ENCODE peak calls at places on chromosomes 5 and 9, in four cellular contexts. One of them, this sample, is unnamed.

GRCh38 chr9:81984911-81985310 is 3.7 kb upstream of the SPATA31D1 start:
- DNase-seq in CD8-positive, alpha-beta T cell: no peak
- DNase-seq in naive thymus-derived CD4-positive, alpha-beta T cell: no peak
- DNase-seq in colonic mucosa: no peak
- DNase-seq in this sample: no peak

GRCh38 chr5:114206640-114207039 is 155.2 kb upstream of the KCNN2 start:
- DNase-seq in colonic mucosa: no peak
- DNase-seq in naive thymus-derived CD4-positive, alpha-beta T cell: no peak
- DNase-seq in CD8-positive, alpha-beta T cell: no peak
- DNase-seq in this sample: no peak

GRCh38 chr9:81083062-81083461 is 606.3 kb downstream of the TLE1 start:
- DNase-seq in naive thymus-derived CD4-positive, alpha-beta T cell: no peak
- DNase-seq in CD8-positive, alpha-beta T cell: no peak
- DNase-seq in colonic mucosa: no peak
- DNase-seq in this sample: no peak

GRCh38 chr5:43141211-43141610 is 20.5 kb downstream of the ZNF131 start:
- DNase-seq in CD8-positive, alpha-beta T cell: no peak
- DNase-seq in naive thymus-derived CD4-positive, alpha-beta T cell: no peak
- DNase-seq in colonic mucosa: no peak
- DNase-seq in this sample: no peak

GRCh38 chr5:138391859-138392386 is 39.4 kb downstream of the KDM3B start:
- DNase-seq in CD8-positive, alpha-beta T cell: no peak
- DNase-seq in colonic mucosa: no peak
- DNase-seq in naive thymus-derived CD4-positive, alpha-beta T cell: no peak
- DNase-seq in this sample: no peak

GRCh38 chr9:132201780-132202703 is 40.2 kb downstream of the NTNG2 start:
- DNase-seq in CD8-positive, alpha-beta T cell: no peak
- DNase-seq in naive thymus-derived CD4-positive, alpha-beta T cell: no peak
- DNase-seq in colonic mucosa: no peak
- DNase-seq in this sample: no peak

GRCh38 chr5:37495668-37496067 is 116.5 kb downstream of the WDR70 start:
- DNase-seq in naive thymus-derived CD4-positive, alpha-beta T cell: no peak
- DNase-seq in colonic mucosa: no peak
- DNase-seq in CD8-positive, alpha-beta T cell: no peak
- DNase-seq in this sample: no peak

GRCh38 chr9:111427186-111427585 is 57.0 kb downstream of the ECPAS start:
- DNase-seq in CD8-positive, alpha-beta T cell: no peak
- DNase-seq in colonic mucosa: no peak
- DNase-seq in naive thymus-derived CD4-positive, alpha-beta T cell: no peak
- DNase-seq in this sample: no peak

GRCh38 chr5:131682824-131683223 is 47.8 kb upstream of the RAPGEF6 start:
- DNase-seq in CD8-positive, alpha-beta T cell: no peak
- DNase-seq in naive thymus-derived CD4-positive, alpha-beta T cell: no peak
- DNase-seq in colonic mucosa: no peak
- DNase-seq in this sample: no peak

GRCh38 chr9:121752929-121753328 is 101.5 kb downstream of the DAB2IP start:
- DNase-seq in CD8-positive, alpha-beta T cell: no peak
- DNase-seq in colonic mucosa: no peak
- DNase-seq in naive thymus-derived CD4-positive, alpha-beta T cell: no peak
- DNase-seq in this sample: no peak

GRCh38 chr9:121750259-121750714 is 98.9 kb downstream of the DAB2IP start:
- DNase-seq in naive thymus-derived CD4-positive, alpha-beta T cell: no peak
- DNase-seq in CD8-positive, alpha-beta T cell: no peak
- DNase-seq in colonic mucosa: no peak
- DNase-seq in this sample: no peak

GRCh38 chr9:121753802-121754654 is 102.6 kb downstream of the DAB2IP start:
- DNase-seq in CD8-positive, alpha-beta T cell: no peak
- DNase-seq in naive thymus-derived CD4-positive, alpha-beta T cell: no peak
- DNase-seq in colonic mucosa: no peak
- DNase-seq in this sample: no peak

GRCh38 chr9:121750715-121751623 is 99.5 kb downstream of the DAB2IP start:
- DNase-seq in colonic mucosa: no peak
- DNase-seq in CD8-positive, alpha-beta T cell: no peak
- DNase-seq in naive thymus-derived CD4-positive, alpha-beta T cell: no peak
- DNase-seq in this sample: no peak

DNA sequence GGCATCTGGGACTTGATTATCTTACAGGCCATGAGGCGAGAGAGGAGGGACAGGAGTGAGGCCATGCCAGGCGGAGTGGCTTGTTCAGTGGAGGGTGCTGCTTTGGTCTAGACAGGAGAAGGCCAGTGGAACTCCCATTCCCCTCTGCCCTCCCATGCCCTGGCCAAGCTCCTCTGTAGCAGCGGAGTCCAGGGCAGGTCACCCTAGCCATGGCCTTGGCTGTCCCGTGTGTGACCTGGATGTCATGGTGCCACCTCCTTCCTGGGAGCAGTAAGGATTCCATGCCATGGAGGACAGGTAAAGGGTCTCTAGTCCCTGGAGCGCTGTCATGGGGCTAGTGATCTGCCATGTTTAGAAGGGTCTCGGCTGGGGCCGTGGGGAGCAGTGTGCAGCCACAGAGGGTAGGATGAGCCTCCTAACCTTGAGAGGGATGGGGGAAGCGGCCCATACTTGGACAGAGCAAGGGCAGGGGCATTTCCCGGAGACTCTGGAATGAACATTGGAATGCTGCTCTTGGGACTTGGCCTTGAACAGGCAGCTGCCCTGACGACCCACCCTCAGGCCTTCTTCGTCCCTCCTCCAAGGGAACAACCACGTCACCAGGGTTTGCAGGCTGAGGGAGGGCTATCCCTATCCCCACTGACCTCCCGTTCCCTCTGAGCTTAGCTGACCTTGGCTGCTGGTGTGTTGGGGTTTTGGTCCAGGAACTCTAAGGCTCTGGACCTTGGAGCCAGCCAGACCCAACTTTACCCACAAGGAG is 100.4 kb downstream of the DAB2IP start:
- DNase-seq in naive thymus-derived CD4-positive, alpha-beta T cell: no peak
- DNase-seq in colonic mucosa: no peak
- DNase-seq in CD8-positive, alpha-beta T cell: no peak
- DNase-seq in this sample: no peak
- H3K4me1 ChIP-seq in naive thymus-derived CD4-positive, alpha-beta T cell: peaks cover 10% of the 10 kb centered on the region
- H3K4me1 ChIP-seq in colonic mucosa: no peaks in the 10 kb centered on the region
- H3K4me1 ChIP-seq in CD8-positive, alpha-beta T cell: peaks cover 14% of the 10 kb centered on the region
- H3K4me1 ChIP-seq in this sample: no peaks in the 10 kb centered on the region

DNA sequence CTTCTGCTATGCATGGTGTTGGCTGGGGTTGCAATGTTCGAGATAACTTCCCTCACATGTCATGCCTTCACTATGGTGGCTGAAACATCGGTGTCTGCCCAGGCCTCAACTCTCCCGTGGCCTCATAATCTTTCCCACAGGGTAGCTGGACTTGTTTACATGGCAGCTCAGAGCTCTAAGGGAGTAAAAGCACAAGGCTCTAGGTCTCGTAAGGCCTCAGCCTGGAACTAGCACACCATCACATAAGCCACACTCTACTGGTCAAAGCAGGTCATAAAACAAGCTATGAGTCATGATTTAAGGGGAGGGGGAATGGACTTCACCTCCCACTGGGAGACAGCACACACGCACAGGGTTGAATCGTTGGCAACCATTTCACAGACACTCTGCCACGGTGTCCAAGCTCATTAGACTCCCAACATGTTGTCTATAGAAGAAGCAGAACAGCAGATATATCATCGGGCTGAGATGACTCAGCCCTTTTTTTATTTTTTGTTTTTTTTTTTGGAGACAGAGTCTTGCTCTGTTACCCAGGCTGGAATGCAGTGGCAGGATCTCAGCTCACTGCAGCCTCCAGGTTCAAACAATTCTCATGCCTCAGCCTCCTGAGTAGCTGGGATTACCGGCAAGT is 66.8 kb upstream of the IL17B start:
- DNase-seq in CD8-positive, alpha-beta T cell: no peak
- DNase-seq in naive thymus-derived CD4-positive, alpha-beta T cell: no peak
- DNase-seq in colonic mucosa: no peak
- DNase-seq in this sample: no peak
- H3K9me3 ChIP-seq in CD8-positive, alpha-beta T cell: no peaks in the 10 kb centered on the region
- H3K9me3 ChIP-seq in naive thymus-derived CD4-positive, alpha-beta T cell: no peaks in the 10 kb centered on the region
- H3K9me3 ChIP-seq in colonic mucosa: no peaks in the 10 kb centered on the region
- H3K9me3 ChIP-seq in this sample: no peaks in the 10 kb centered on the region

GRCh38 chr5:93570294-93571110 is 10.5 kb downstream of the NR2F1-AS1 start:
- DNase-seq in naive thymus-derived CD4-positive, alpha-beta T cell: no peak
- DNase-seq in colonic mucosa: no peak
- DNase-seq in CD8-positive, alpha-beta T cell: no peak
- DNase-seq in this sample: no peak
- H3K4me3 ChIP-seq in naive thymus-derived CD4-positive, alpha-beta T cell: peak overlapping the region; percentile 13
- H3K4me3 ChIP-seq in colonic mucosa: peak overlapping the region; percentile 9
- H3K4me3 ChIP-seq in CD8-positive, alpha-beta T cell: peak overlapping the region; percentile 35
- H3K4me3 ChIP-seq in this sample: no peak overlapping the region

GRCh38 chr5:141490271-141490670 is 1.4 kb downstream of the PCDHGC5 start:
- DNase-seq in naive thymus-derived CD4-positive, alpha-beta T cell: no peak
- DNase-seq in CD8-positive, alpha-beta T cell: no peak
- DNase-seq in colonic mucosa: no peak
- DNase-seq in this sample: no peak

GRCh38 chr5:141492168-141492885 is 3.4 kb downstream of the PCDHGC5 start:
- DNase-seq in colonic mucosa: no peak
- DNase-seq in CD8-positive, alpha-beta T cell: no peak
- DNase-seq in naive thymus-derived CD4-positive, alpha-beta T cell: no peak
- DNase-seq in this sample: peak; percentile 22

GRCh38 chr5:141489841-141490240 is 960 bp downstream of the PCDHGC5 start:
- DNase-seq in CD8-positive, alpha-beta T cell: no peak
- DNase-seq in colonic mucosa: no peak
- DNase-seq in naive thymus-derived CD4-positive, alpha-beta T cell: no peak
- DNase-seq in this sample: no peak

GRCh38 chr5:141491323-141492167 is 2.7 kb downstream of the PCDHGC5 start:
- DNase-seq in naive thymus-derived CD4-positive, alpha-beta T cell: no peak
- DNase-seq in colonic mucosa: no peak
- DNase-seq in CD8-positive, alpha-beta T cell: no peak
- DNase-seq in this sample: no peak

DNA sequence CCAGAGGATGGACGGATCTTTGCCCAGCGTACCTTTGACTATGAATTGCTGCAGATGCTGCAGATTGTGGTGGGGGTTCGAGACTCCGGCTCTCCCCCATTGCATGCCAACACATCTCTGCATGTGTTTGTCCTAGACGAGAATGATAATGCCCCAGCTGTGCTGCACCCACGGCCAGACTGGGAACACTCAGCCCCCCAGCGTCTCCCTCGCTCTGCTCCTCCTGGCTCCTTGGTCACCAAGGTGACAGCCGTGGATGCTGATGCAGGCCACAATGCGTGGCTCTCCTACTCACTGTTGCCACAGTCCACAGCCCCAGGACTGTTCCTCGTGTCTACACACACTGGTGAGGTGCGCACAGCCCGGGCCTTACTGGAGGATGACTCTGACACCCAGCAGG is 1.9 kb downstream of the PCDHGC5 start:
- DNase-seq in CD8-positive, alpha-beta T cell: no peak
- DNase-seq in naive thymus-derived CD4-positive, alpha-beta T cell: no peak
- DNase-seq in colonic mucosa: no peak
- DNase-seq in this sample: no peak
- H3K4me1 ChIP-seq in CD8-positive, alpha-beta T cell: peaks cover 2% of the 10 kb centered on the region
- H3K4me1 ChIP-seq in naive thymus-derived CD4-positive, alpha-beta T cell: no peaks in the 10 kb centered on the region
- H3K4me1 ChIP-seq in colonic mucosa: no peaks in the 10 kb centered on the region
- H3K4me1 ChIP-seq in this sample: no peaks in the 10 kb centered on the region

GRCh38 chr5:50320131-50320749 is 120.8 kb downstream of the EMB start:
- DNase-seq in CD8-positive, alpha-beta T cell: no peak
- DNase-seq in naive thymus-derived CD4-positive, alpha-beta T cell: no peak
- DNase-seq in colonic mucosa: no peak
- DNase-seq in this sample: no peak

GRCh38 chr5:50328193-50328729 is 112.8 kb downstream of the EMB start:
- DNase-seq in CD8-positive, alpha-beta T cell: no peak
- DNase-seq in colonic mucosa: no peak
- DNase-seq in naive thymus-derived CD4-positive, alpha-beta T cell: no peak
- DNase-seq in this sample: no peak

DNA sequence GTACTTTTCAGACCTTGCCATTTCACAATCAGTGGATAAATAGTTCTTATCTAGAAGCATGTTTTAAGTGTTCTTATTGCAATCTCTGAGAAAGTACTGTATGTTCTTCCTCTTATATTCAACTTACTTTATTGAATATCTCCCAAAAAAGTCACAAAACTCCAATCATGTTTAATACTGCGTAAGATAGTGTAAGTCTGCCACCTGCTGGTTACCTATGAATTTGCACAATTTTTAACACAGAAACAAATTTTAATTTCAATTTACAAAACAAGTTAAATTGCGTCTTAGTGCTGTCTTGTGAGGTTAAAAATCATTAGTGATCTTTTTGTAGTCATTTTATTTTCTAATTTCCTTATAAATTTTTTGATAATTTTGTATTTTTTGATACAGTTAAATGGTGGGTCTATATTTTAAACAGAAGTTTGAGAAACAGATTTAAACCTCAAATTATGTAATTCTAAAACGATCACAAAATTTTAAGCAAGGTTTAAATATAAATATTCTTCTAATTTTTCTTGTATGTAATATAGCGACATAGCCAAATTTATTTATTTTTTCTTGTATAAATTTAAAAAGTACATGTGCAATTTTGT is 115.8 kb downstream of the EMB start:
- DNase-seq in colonic mucosa: no peak
- DNase-seq in naive thymus-derived CD4-positive, alpha-beta T cell: peak; percentile 33
- DNase-seq in CD8-positive, alpha-beta T cell: peak; percentile 17
- DNase-seq in this sample: peak; percentile 46
- H3K9me3 ChIP-seq in colonic mucosa: no peaks in the 10 kb centered on the region
- H3K9me3 ChIP-seq in naive thymus-derived CD4-positive, alpha-beta T cell: no peaks in the 10 kb centered on the region
- H3K9me3 ChIP-seq in CD8-positive, alpha-beta T cell: no peaks in the 10 kb centered on the region
- H3K9me3 ChIP-seq in this sample: no peaks in the 10 kb centered on the region

GRCh38 chr9:136437839-136438547 is 1.7 kb downstream of the INPP5E start:
- DNase-seq in colonic mucosa: no peak
- DNase-seq in CD8-positive, alpha-beta T cell: no peak
- DNase-seq in naive thymus-derived CD4-positive, alpha-beta T cell: no peak
- DNase-seq in this sample: no peak
- H3K4me3 ChIP-seq in colonic mucosa: peak overlapping the region; percentile 97
- H3K4me3 ChIP-seq in CD8-positive, alpha-beta T cell: peak overlapping the region; percentile 68
- H3K4me3 ChIP-seq in naive thymus-derived CD4-positive, alpha-beta T cell: peak overlapping the region; percentile 64
- H3K4me3 ChIP-seq in this sample: peak overlapping the region; percentile 56

GRCh38 chr5:14105717-14106435 is 37.3 kb upstream of the TRIO start:
- DNase-seq in naive thymus-derived CD4-positive, alpha-beta T cell: no peak
- DNase-seq in colonic mucosa: no peak
- DNase-seq in CD8-positive, alpha-beta T cell: no peak
- DNase-seq in this sample: no peak
- H3K4me1 ChIP-seq in naive thymus-derived CD4-positive, alpha-beta T cell: no peaks in the 10 kb centered on the region
- H3K4me1 ChIP-seq in colonic mucosa: no peaks in the 10 kb centered on the region
- H3K4me1 ChIP-seq in CD8-positive, alpha-beta T cell: no peaks in the 10 kb centered on the region
- H3K4me1 ChIP-seq in this sample: no peaks in the 10 kb centered on the region

GRCh38 chr9:95942016-95942415 is 66.5 kb downstream of the ERCC6L2 start:
- DNase-seq in colonic mucosa: no peak
- DNase-seq in naive thymus-derived CD4-positive, alpha-beta T cell: no peak
- DNase-seq in CD8-positive, alpha-beta T cell: no peak
- DNase-seq in this sample: no peak
- H3K9me3 ChIP-seq in colonic mucosa: no peaks in the 10 kb centered on the region
- H3K9me3 ChIP-seq in naive thymus-derived CD4-positive, alpha-beta T cell: no peaks in the 10 kb centered on the region
- H3K9me3 ChIP-seq in CD8-positive, alpha-beta T cell: peaks cover 5% of the 10 kb centered on the region
- H3K9me3 ChIP-seq in this sample: no peaks in the 10 kb centered on the region

GRCh38 chr9:118318770-118319443 is 614.7 kb downstream of the TLR4 start:
- DNase-seq in colonic mucosa: no peak
- DNase-seq in CD8-positive, alpha-beta T cell: no peak
- DNase-seq in naive thymus-derived CD4-positive, alpha-beta T cell: no peak
- DNase-seq in this sample: no peak
- H3K4me3 ChIP-seq in colonic mucosa: no peak overlapping the region
- H3K4me3 ChIP-seq in CD8-positive, alpha-beta T cell: no peak overlapping the region
- H3K4me3 ChIP-seq in naive thymus-derived CD4-positive, alpha-beta T cell: no peak overlapping the region
- H3K4me3 ChIP-seq in this sample: no peak overlapping the region

DNA sequence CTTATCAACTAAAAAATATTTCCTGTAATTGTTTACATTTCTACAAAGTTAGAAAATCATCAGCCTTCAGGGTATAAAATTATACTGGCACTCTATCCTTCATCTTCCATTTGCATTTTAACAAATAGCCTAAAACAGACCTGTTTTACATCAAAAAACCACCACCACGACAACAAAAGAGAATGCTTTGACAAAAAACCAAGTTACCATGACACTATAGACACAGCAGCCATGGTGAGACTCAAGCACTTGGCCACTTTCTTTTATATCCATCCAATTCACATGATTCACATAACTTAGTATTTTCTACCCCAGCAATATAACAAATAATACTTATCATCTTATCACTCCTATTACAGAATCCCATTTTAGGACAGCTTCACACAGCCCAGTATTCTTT is 2.8 kb downstream of the NADK2 start:
- DNase-seq in naive thymus-derived CD4-positive, alpha-beta T cell: no peak
- DNase-seq in CD8-positive, alpha-beta T cell: no peak
- DNase-seq in colonic mucosa: no peak
- DNase-seq in this sample: no peak
- H3K4me1 ChIP-seq in naive thymus-derived CD4-positive, alpha-beta T cell: peaks cover 12% of the 10 kb centered on the region
- H3K4me1 ChIP-seq in CD8-positive, alpha-beta T cell: peaks cover 22% of the 10 kb centered on the region
- H3K4me1 ChIP-seq in colonic mucosa: peaks cover 4% of the 10 kb centered on the region
- H3K4me1 ChIP-seq in this sample: peaks cover 22% of the 10 kb centered on the region